ENCODE peak calls at places on chromosomes 12 and 14, in five cellular contexts. G is islet precursor cell, I is transverse colon, X is NCI-H446, W is foreskin melanocyte. Q is an unnamed sample.

GRCh38 chr12:4177257-4177656 is 96.3 kb upstream of the CCND2 start:
- DNase-seq in G (no peak), I (no peak), X (no peak), W (no peak), Q (no peak)

GRCh38 chr12:10069099-10069498 is 29.7 kb downstream of the CLEC1A start:
- DNase-seq in G (no peak), I (no peak), X (no peak), W (no peak), Q (peak; percentile 92)

GRCh38 chr12:51823875-51824565 is 24.5 kb downstream of the FIGNL2 start:
- DNase-seq in G (peak; percentile 81), I (peak; percentile 34), X (peak; percentile 74), W (peak; percentile 32), Q (peak; percentile 77)

GRCh38 chr14:51581017-51581881 is 70.5 kb upstream of the FRMD6 start:
- DNase-seq in G (no peak), I (no peak), X (no peak), W (no peak), Q (peak; percentile 89)

GRCh38 chr14:55470025-55470424 is 29.6 kb upstream of the TBPL2 start:
- DNase-seq in G (no peak), I (no peak), X (no peak), W (no peak), Q (no peak)

GRCh38 chr12:29756741-29757390 is 26.9 kb downstream of the TMTC1 start:
- DNase-seq in G (no peak), I (no peak), X (no peak), W (no peak), Q (no peak)

GRCh38 chr12:103626498-103626897 is 39.4 kb downstream of the STAB2 start:
- DNase-seq in G (peak; percentile 74), I (peak; percentile 59), X (peak; percentile 85), W (peak; percentile 40), Q (peak; percentile 75)

GRCh38 chr12:78403136-78403535 is 461.4 kb upstream of the SYT1 start:
- DNase-seq in G (peak; percentile 76), I (no peak), X (no peak), W (peak; percentile 40), Q (peak; percentile 91)

GRCh38 chr14:76867536-76868452 is 41.6 kb downstream of the LRRC74A start:
- DNase-seq in G (no peak), I (peak; percentile 17), X (no peak), W (no peak), Q (no peak)

GRCh38 chr14:93082576-93083001 is 33.1 kb downstream of the ITPK1 start:
- DNase-seq in G (no peak), I (no peak), X (no peak), W (no peak), Q (no peak)

GRCh38 chr12:122079532-122080081 is 1.1 kb downstream of the MLXIP start:
- DNase-seq in G (no peak), I (no peak), X (no peak), W (no peak), Q (peak; percentile 28)

GRCh38 chr14:62674833-62675232 is 370.4 kb downstream of the KCNH5 start:
- DNase-seq in G (no peak), I (no peak), X (no peak), W (no peak), Q (no peak)

GRCh38 chr14:31962920-31963319 is 114.2 kb upstream of the ARHGAP5 start:
- DNase-seq in G (no peak), I (no peak), X (no peak), W (no peak), Q (no peak)

GRCh38 chr14:61615743-61616523 is 79.4 kb upstream of the HIF1A start:
- DNase-seq in G (no peak), I (no peak), X (no peak), W (no peak), Q (peak; percentile 75)

GRCh38 chr14:45811155-45811554 is 558.2 kb upstream of the MIS18BP1 start:
- DNase-seq in G (no peak), I (no peak), X (no peak), W (no peak), Q (no peak)

GRCh38 chr12:90908465-90908864 is 46.5 kb downstream of the CCER1 start:
- DNase-seq in G (peak; percentile 70), I (no peak), X (no peak), W (no peak), Q (peak; percentile 82)

GRCh38 chr14:30462358-30462757 is 96.6 kb upstream of the G2E3 start:
- DNase-seq in G (no peak), I (no peak), X (no peak), W (no peak), Q (no peak)

GRCh38 chr12:116454950-116455447 is 104.2 kb upstream of the MAP1LC3B2 start:
- DNase-seq in G (peak; percentile 92), I (no peak), X (no peak), W (peak; percentile 40), Q (peak; percentile 97)

Q was measured in M059J.